ENCODE peak calls at places on chromosomes 5 and 9, in ten cellular contexts. One of them, this sample, is unnamed.

GRCh38 chr9:103625161-103625804 is 468.8 kb upstream of the SMC2 start:
- DNase-seq in upper lobe of right lung: no peak
- DNase-seq in AG04450: no peak
- DNase-seq in astrocyte: no peak
- DNase-seq in astrocyte of the cerebellum: no peak
- DNase-seq in MCF 10A: no peak
- DNase-seq in prostate gland: no peak
- DNase-seq in AG10803: no peak
- DNase-seq in psoas muscle: no peak
- DNase-seq in A549: no peak
- DNase-seq in this sample: no peak

GRCh38 chr5:130189961-130190360 is 285.7 kb downstream of the CHSY3 start:
- DNase-seq in astrocyte: no peak
- DNase-seq in psoas muscle: no peak
- DNase-seq in AG10803: no peak
- DNase-seq in astrocyte of the cerebellum: no peak
- DNase-seq in A549: no peak
- DNase-seq in prostate gland: no peak
- DNase-seq in MCF 10A: peak
- DNase-seq in upper lobe of right lung: no peak
- DNase-seq in AG04450: no peak
- DNase-seq in this sample: no peak

GRCh38 chr9:137318976-137319375 is 16.9 kb upstream of the NRARP start:
- DNase-seq in astrocyte of the cerebellum: no peak
- DNase-seq in prostate gland: no peak
- DNase-seq in upper lobe of right lung: no peak
- DNase-seq in psoas muscle: no peak
- DNase-seq in MCF 10A: no peak
- DNase-seq in AG04450: no peak
- DNase-seq in astrocyte: no peak
- DNase-seq in AG10803: no peak
- DNase-seq in A549: peak
- DNase-seq in this sample: no peak

GRCh38 chr5:174311121-174311520 is 265.6 kb downstream of the NSG2 start:
- DNase-seq in upper lobe of right lung: peak
- DNase-seq in astrocyte of the cerebellum: no peak
- DNase-seq in MCF 10A: no peak
- DNase-seq in A549: no peak
- DNase-seq in psoas muscle: no peak
- DNase-seq in prostate gland: no peak
- DNase-seq in astrocyte: no peak
- DNase-seq in AG10803: no peak
- DNase-seq in AG04450: no peak
- DNase-seq in this sample: no peak

GRCh38 chr9:129384138-129384886 is 206.3 kb upstream of the IER5L start:
- DNase-seq in AG10803: no peak
- DNase-seq in MCF 10A: no peak
- DNase-seq in A549: no peak
- DNase-seq in AG04450: no peak
- DNase-seq in astrocyte: no peak
- DNase-seq in psoas muscle: no peak
- DNase-seq in astrocyte of the cerebellum: no peak
- DNase-seq in upper lobe of right lung: no peak
- DNase-seq in prostate gland: no peak
- DNase-seq in this sample: no peak

GRCh38 chr5:52710972-52711596 is 76.6 kb upstream of the ITGA1 start:
- DNase-seq in psoas muscle: no peak
- DNase-seq in upper lobe of right lung: no peak
- DNase-seq in AG10803: no peak
- DNase-seq in prostate gland: no peak
- DNase-seq in A549: no peak
- DNase-seq in MCF 10A: no peak
- DNase-seq in AG04450: no peak
- DNase-seq in astrocyte of the cerebellum: no peak
- DNase-seq in astrocyte: no peak
- DNase-seq in this sample: no peak

GRCh38 chr9:105173306-105173705 is 71.1 kb upstream of the SLC44A1 start:
- DNase-seq in upper lobe of right lung: no peak
- DNase-seq in A549: no peak
- DNase-seq in AG04450: no peak
- DNase-seq in astrocyte: no peak
- DNase-seq in MCF 10A: no peak
- DNase-seq in psoas muscle: no peak
- DNase-seq in prostate gland: no peak
- DNase-seq in astrocyte of the cerebellum: no peak
- DNase-seq in AG10803: no peak
- DNase-seq in this sample: no peak

GRCh38 chr5:74257645-74258328 is 382.7 kb downstream of the ENC1 start:
- DNase-seq in psoas muscle: peak
- DNase-seq in A549: no peak
- DNase-seq in prostate gland: peak
- DNase-seq in MCF 10A: peak
- DNase-seq in AG04450: no peak
- DNase-seq in astrocyte of the cerebellum: no peak
- DNase-seq in astrocyte: peak
- DNase-seq in upper lobe of right lung: no peak
- DNase-seq in AG10803: peak
- DNase-seq in this sample: no peak

GRCh38 chr5:115873392-115873791 is 31.7 kb downstream of the AP3S1 start:
- DNase-seq in astrocyte: peak
- DNase-seq in upper lobe of right lung: no peak
- DNase-seq in astrocyte of the cerebellum: peak
- DNase-seq in AG10803: peak
- DNase-seq in psoas muscle: no peak
- DNase-seq in A549: no peak
- DNase-seq in prostate gland: no peak
- DNase-seq in AG04450: no peak
- DNase-seq in MCF 10A: peak
- DNase-seq in this sample: no peak

GRCh38 chr5:87015908-87016307 is 251.8 kb upstream of the RASA1 start:
- DNase-seq in astrocyte: no peak
- DNase-seq in AG10803: no peak
- DNase-seq in upper lobe of right lung: no peak
- DNase-seq in prostate gland: no peak
- DNase-seq in AG04450: no peak
- DNase-seq in astrocyte of the cerebellum: no peak
- DNase-seq in psoas muscle: no peak
- DNase-seq in MCF 10A: no peak
- DNase-seq in A549: no peak
- DNase-seq in this sample: no peak

GRCh38 chr9:89149726-89150125 is 28.9 kb downstream of the SHC3 start:
- DNase-seq in psoas muscle: no peak
- DNase-seq in MCF 10A: peak
- DNase-seq in prostate gland: no peak
- DNase-seq in A549: no peak
- DNase-seq in AG04450: no peak
- DNase-seq in AG10803: peak
- DNase-seq in astrocyte of the cerebellum: no peak
- DNase-seq in astrocyte: peak
- DNase-seq in upper lobe of right lung: no peak
- DNase-seq in this sample: no peak

GRCh38 chr9:124006448-124007156 is 5.0 kb upstream of the LHX2 start:
- DNase-seq in astrocyte: no peak
- DNase-seq in MCF 10A: no peak
- DNase-seq in astrocyte of the cerebellum: no peak
- DNase-seq in AG10803: no peak
- DNase-seq in psoas muscle: no peak
- DNase-seq in A549: no peak
- DNase-seq in prostate gland: no peak
- DNase-seq in AG04450: no peak
- DNase-seq in upper lobe of right lung: no peak
- DNase-seq in this sample: no peak

GRCh38 chr5:89458330-89458656 is 575.3 kb upstream of the MEF2C start:
- DNase-seq in MCF 10A: no peak
- DNase-seq in A549: no peak
- DNase-seq in psoas muscle: no peak
- DNase-seq in AG04450: no peak
- DNase-seq in upper lobe of right lung: no peak
- DNase-seq in AG10803: no peak
- DNase-seq in prostate gland: no peak
- DNase-seq in astrocyte of the cerebellum: no peak
- DNase-seq in astrocyte: no peak
- DNase-seq in this sample: no peak

GRCh38 chr9:31320507-31320906 is 1063.9 kb upstream of the ACO1 start:
- DNase-seq in AG04450: no peak
- DNase-seq in astrocyte of the cerebellum: no peak
- DNase-seq in AG10803: no peak
- DNase-seq in psoas muscle: no peak
- DNase-seq in A549: no peak
- DNase-seq in prostate gland: no peak
- DNase-seq in astrocyte: no peak
- DNase-seq in upper lobe of right lung: no peak
- DNase-seq in MCF 10A: no peak
- DNase-seq in this sample: no peak

GRCh38 chr9:2815661-2816060 is 28.2 kb downstream of the PUM3 start:
- DNase-seq in psoas muscle: no peak
- DNase-seq in A549: no peak
- DNase-seq in AG10803: no peak
- DNase-seq in AG04450: no peak
- DNase-seq in astrocyte: no peak
- DNase-seq in prostate gland: no peak
- DNase-seq in MCF 10A: no peak
- DNase-seq in astrocyte of the cerebellum: no peak
- DNase-seq in upper lobe of right lung: no peak
- DNase-seq in this sample: no peak

GRCh38 chr5:5810461-5810860 is 388.0 kb downstream of the ICE1 start:
- DNase-seq in astrocyte: no peak
- DNase-seq in A549: no peak
- DNase-seq in upper lobe of right lung: no peak
- DNase-seq in astrocyte of the cerebellum: no peak
- DNase-seq in MCF 10A: no peak
- DNase-seq in prostate gland: no peak
- DNase-seq in AG10803: no peak
- DNase-seq in psoas muscle: no peak
- DNase-seq in AG04450: no peak
- DNase-seq in this sample: no peak
- TF ChIP-seq CTCF in astrocyte: no peak
- TF ChIP-seq CTCF in A549: no peak
- TF ChIP-seq CTCF in upper lobe of right lung: no peak
- TF ChIP-seq CTCF in astrocyte of the cerebellum: no peak
- TF ChIP-seq CTCF in MCF 10A: no peak
- TF ChIP-seq CTCF in prostate gland: no peak
- TF ChIP-seq CTCF in AG10803: no peak
- TF ChIP-seq CTCF in psoas muscle: no peak
- TF ChIP-seq CTCF in AG04450: no peak
- TF ChIP-seq CTCF in this sample: no peak

GRCh38 chr5:50881407-50881806 is 215.0 kb downstream of the PARP8 start:
- DNase-seq in psoas muscle: no peak
- DNase-seq in A549: no peak
- DNase-seq in prostate gland: no peak
- DNase-seq in AG04450: no peak
- DNase-seq in MCF 10A: no peak
- DNase-seq in upper lobe of right lung: no peak
- DNase-seq in astrocyte: no peak
- DNase-seq in AG10803: no peak
- DNase-seq in astrocyte of the cerebellum: no peak
- DNase-seq in this sample: no peak

GRCh38 chr5:50889790-50890189 is 223.4 kb downstream of the PARP8 start:
- DNase-seq in A549: no peak
- DNase-seq in astrocyte of the cerebellum: no peak
- DNase-seq in astrocyte: no peak
- DNase-seq in MCF 10A: peak
- DNase-seq in upper lobe of right lung: no peak
- DNase-seq in AG04450: no peak
- DNase-seq in AG10803: no peak
- DNase-seq in prostate gland: no peak
- DNase-seq in psoas muscle: no peak
- DNase-seq in this sample: no peak

GRCh38 chr5:50888754-50889153 is 222.3 kb downstream of the PARP8 start:
- DNase-seq in prostate gland: no peak
- DNase-seq in AG04450: no peak
- DNase-seq in astrocyte of the cerebellum: no peak
- DNase-seq in AG10803: no peak
- DNase-seq in A549: no peak
- DNase-seq in astrocyte: no peak
- DNase-seq in upper lobe of right lung: no peak
- DNase-seq in MCF 10A: no peak
- DNase-seq in psoas muscle: no peak
- DNase-seq in this sample: no peak

DNA sequence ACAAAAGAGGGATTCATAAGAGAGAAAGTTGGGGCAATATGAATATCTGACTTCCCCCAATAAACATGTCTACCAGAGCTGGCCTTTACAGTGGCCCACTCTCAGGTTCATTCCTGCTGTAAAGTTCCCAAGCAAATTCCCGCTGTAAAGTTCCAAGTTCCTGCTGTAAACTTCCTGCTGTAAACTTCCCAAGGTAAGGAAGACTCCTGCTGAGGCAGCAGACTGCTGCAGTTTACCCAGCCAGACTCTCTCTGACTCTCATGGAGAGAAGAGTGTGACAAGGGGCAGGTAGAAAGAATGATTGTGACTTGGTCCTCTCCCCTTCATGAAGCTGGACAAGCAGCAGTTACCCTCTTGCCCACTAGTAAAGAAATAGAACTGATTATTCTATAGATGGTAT is 220.2 kb downstream of the PARP8 start:
- DNase-seq in prostate gland: no peak
- DNase-seq in psoas muscle: no peak
- DNase-seq in MCF 10A: no peak
- DNase-seq in A549: no peak
- DNase-seq in astrocyte of the cerebellum: no peak
- DNase-seq in AG10803: no peak
- DNase-seq in AG04450: no peak
- DNase-seq in upper lobe of right lung: no peak
- DNase-seq in astrocyte: no peak
- DNase-seq in this sample: no peak
- TF ChIP-seq CTCF in prostate gland: no peak
- TF ChIP-seq CTCF in psoas muscle: no peak
- TF ChIP-seq CTCF in MCF 10A: no peak
- TF ChIP-seq CTCF in A549: no peak
- TF ChIP-seq CTCF in astrocyte of the cerebellum: no peak
- TF ChIP-seq CTCF in AG10803: no peak
- TF ChIP-seq CTCF in AG04450: no peak
- TF ChIP-seq CTCF in upper lobe of right lung: no peak
- TF ChIP-seq CTCF in astrocyte: no peak
- TF ChIP-seq CTCF in this sample: no peak

GRCh38 chr5:167582263-167582662 is 709.2 kb upstream of the WWC1 start:
- DNase-seq in astrocyte: no peak
- DNase-seq in upper lobe of right lung: no peak
- DNase-seq in AG10803: no peak
- DNase-seq in AG04450: no peak
- DNase-seq in astrocyte of the cerebellum: peak
- DNase-seq in psoas muscle: no peak
- DNase-seq in MCF 10A: peak
- DNase-seq in prostate gland: no peak
- DNase-seq in A549: peak
- DNase-seq in this sample: no peak
- TF ChIP-seq CTCF in astrocyte: peak
- TF ChIP-seq CTCF in upper lobe of right lung: no peak
- TF ChIP-seq CTCF in AG10803: peak
- TF ChIP-seq CTCF in AG04450: peak
- TF ChIP-seq CTCF in astrocyte of the cerebellum: no peak
- TF ChIP-seq CTCF in psoas muscle: no peak
- TF ChIP-seq CTCF in MCF 10A: peak
- TF ChIP-seq CTCF in prostate gland: no peak
- TF ChIP-seq CTCF in A549: peak
- TF ChIP-seq CTCF in this sample: no peak

DNA sequence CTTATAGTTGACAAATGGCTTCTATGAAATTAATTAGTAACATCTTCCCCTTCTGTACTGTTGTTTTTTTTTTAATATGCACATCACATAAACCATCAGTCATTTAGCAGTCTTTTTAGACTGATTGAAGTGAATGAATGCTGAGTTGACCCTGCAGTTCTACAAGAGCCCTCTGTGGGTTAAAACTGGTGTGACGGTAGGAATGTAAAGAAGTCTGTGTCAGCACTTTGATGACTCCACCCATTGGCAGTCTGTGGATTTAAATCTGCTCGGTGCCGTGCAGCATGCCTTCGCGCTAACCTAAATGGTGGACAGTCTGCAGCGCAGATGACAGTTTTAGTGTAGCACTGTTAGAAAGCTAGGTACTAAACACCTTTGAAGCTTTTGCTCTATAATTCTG is 3.1 kb downstream of the GTF3C4 start:
- DNase-seq in upper lobe of right lung: no peak
- DNase-seq in AG04450: no peak
- DNase-seq in prostate gland: no peak
- DNase-seq in A549: peak
- DNase-seq in AG10803: peak
- DNase-seq in astrocyte of the cerebellum: peak
- DNase-seq in psoas muscle: no peak
- DNase-seq in MCF 10A: peak
- DNase-seq in astrocyte: peak
- DNase-seq in this sample: no peak
- TF ChIP-seq CTCF in upper lobe of right lung: no peak
- TF ChIP-seq CTCF in AG04450: peak
- TF ChIP-seq CTCF in prostate gland: no peak
- TF ChIP-seq CTCF in A549: no peak
- TF ChIP-seq CTCF in AG10803: peak
- TF ChIP-seq CTCF in astrocyte of the cerebellum: peak
- TF ChIP-seq CTCF in psoas muscle: no peak
- TF ChIP-seq CTCF in MCF 10A: peak
- TF ChIP-seq CTCF in astrocyte: peak
- TF ChIP-seq CTCF in this sample: no peak

This sample was measured in natural killer cell.